ENCODE peak calls at places on chromosomes 6 and 20, in seven cellular contexts. E is RWPE1, P is dorsolateral prefrontal cortex, H is HCT116, T is B cell, N is fibroblast of mammary gland, Z is heart left ventricle. V is an unnamed sample.

GRCh38 chr6:69868961-69869360 is 2.6 kb downstream of the COL19A1 start:
- DNase-seq in E (no peak), P (no peak), H (no peak), T (no peak), N (no peak), Z (no peak), V (no peak)

GRCh38 chr6:81451787-81452186 is 300.7 kb downstream of the TENT5A start:
- DNase-seq in E (peak; percentile 39), P (no peak), H (peak; percentile 98), T (no peak), N (peak; percentile 95), Z (no peak), V (peak; percentile 16)

GRCh38 chr6:42403831-42404230 is 47.9 kb downstream of the TRERF1 start:
- DNase-seq in E (no peak), P (no peak), H (no peak), T (no peak), N (no peak), Z (no peak), V (no peak)

GRCh38 chr6:38367231-38367630 is 272.5 kb downstream of the BTBD9 start:
- DNase-seq in E (no peak), P (no peak), H (no peak), T (no peak), N (no peak), Z (no peak), V (no peak)

GRCh38 chr6:41492261-41492891 is 53.8 kb upstream of the FOXP4 start:
- DNase-seq in E (no peak), P (no peak), H (no peak), T (no peak), N (no peak), Z (no peak), V (no peak)

GRCh38 chr6:77416839-77417238 is 46.5 kb downstream of the HTR1B start:
- DNase-seq in E (no peak), P (no peak), H (no peak), T (no peak), N (no peak), Z (no peak), V (no peak)

GRCh38 chr20:49892260-49893216 is 22.8 kb downstream of the SPATA2 start:
- DNase-seq in E (no peak), P (no peak), H (no peak), T (no peak), N (no peak), Z (peak; percentile 71), V (no peak)

GRCh38 chr6:133548409-133548808 is 307.3 kb downstream of the EYA4 start:
- DNase-seq in E (no peak), P (no peak), H (no peak), T (no peak), N (peak; percentile 16), Z (no peak), V (peak; percentile 56)

GRCh38 chr6:34018026-34018425 is 127.9 kb downstream of the GRM4 start:
- DNase-seq in E (no peak), P (no peak), H (no peak), T (no peak), N (no peak), Z (no peak), V (no peak)

GRCh38 chr6:21395121-21395520 is 198.4 kb upstream of the SOX4 start:
- DNase-seq in E (no peak), P (no peak), H (no peak), T (no peak), N (peak; percentile 16), Z (no peak), V (no peak)

GRCh38 chr6:157754351-157754750 is 68.7 kb upstream of the SNX9 start:
- DNase-seq in E (no peak), P (no peak), H (no peak), T (peak; percentile 23), N (no peak), Z (no peak), V (no peak)

GRCh38 chr20:40744494-40745175 is 55.6 kb upstream of the MAFB start:
- DNase-seq in E (no peak), P (no peak), H (no peak), T (no peak), N (no peak), Z (no peak), V (no peak)

GRCh38 chr20:973785-974194 is 28.3 kb downstream of the RSPO4 start:
- DNase-seq in E (peak; percentile 65), P (no peak), H (peak; percentile 55), T (no peak), N (peak; percentile 57), Z (no peak), V (peak; percentile 36)

GRCh38 chr6:136076496-136076895 is 173.6 kb downstream of the MTFR2 start:
- DNase-seq in E (no peak), P (no peak), H (no peak), T (no peak), N (peak; percentile 94), Z (no peak), V (no peak)

GRCh38 chr6:165091121-165091785 is 218.2 kb downstream of the C6orf118 start:
- DNase-seq in E (no peak), P (no peak), H (no peak), T (no peak), N (no peak), Z (no peak), V (no peak)

DNA sequence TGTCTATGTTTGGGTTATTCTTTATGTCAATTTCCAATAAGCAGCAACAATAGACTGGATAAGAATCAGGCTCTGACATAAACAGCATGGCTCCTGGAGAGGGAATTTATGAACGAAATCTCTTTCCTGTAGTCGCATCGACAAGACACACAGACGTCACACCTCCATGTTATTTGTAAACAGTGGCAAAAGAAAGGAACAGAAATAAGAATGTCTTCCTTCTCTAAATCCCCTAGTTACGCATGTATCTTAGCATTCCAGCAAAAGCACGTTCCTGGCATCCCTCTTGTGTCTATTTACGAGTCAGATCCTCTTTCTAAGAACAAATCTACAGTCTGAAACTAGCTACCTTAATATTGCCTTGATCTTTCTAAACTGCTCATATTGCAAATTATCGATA is 559.1 kb upstream of the JAG1 start:
- DNase-seq in E (no peak), P (no peak), H (no peak), T (no peak), N (no peak), Z (no peak), V (no peak)
- TF ChIP-seq CTCF in E (no peak), P (no peak), H (no peak), T (no peak), N (no peak), Z (no peak), V (no peak)

GRCh38 chr6:154479388-154480143 is 30.9 kb downstream of the CNKSR3 start:
- DNase-seq in E (no peak), P (no peak), H (no peak), T (no peak), N (peak; percentile 56), Z (no peak), V (no peak)
- TF ChIP-seq CTCF in E (no peak), P (no peak), H (no peak), T (no peak), N (no peak), Z (no peak), V (no peak)

DNA sequence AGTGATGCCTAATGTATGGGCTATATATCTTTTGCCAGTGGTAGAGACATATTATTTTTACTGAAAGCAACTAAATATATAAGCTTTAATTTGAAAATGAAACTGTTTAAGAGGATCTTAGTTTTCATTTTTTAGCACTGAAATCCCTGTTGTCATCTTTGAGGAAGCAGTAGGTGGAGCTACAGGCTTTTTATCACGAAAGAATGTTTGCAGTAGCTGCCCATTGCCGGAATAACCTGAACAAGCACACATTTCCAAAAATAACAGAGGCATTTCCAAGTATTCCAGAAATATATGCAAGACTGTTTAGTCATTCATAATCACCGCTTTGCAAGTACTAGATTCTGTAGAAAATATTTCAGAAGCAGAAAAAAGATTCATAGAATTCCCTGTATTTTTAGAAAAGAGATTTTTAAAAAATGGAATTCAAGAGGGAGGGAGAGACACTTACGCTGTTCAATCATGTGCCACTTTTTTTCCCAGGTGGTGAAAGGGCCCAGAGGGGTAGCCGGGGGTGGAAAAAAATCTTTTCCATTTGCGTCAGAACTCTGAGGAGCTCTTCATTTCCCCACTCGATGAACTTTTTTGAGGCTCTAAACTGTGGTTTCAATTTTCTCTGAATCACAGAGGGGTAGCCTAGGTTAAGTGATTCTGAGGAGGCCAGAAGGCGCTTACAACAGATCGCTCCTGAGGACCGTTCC is 142.5 kb upstream of the FERMT1 start:
- DNase-seq in E (peak; percentile 59), P (no peak), H (peak; percentile 7), T (no peak), N (peak; percentile 60), Z (peak; percentile 22), V (peak; percentile 6)
- TF ChIP-seq CTCF in E (peak; percentile 88), P (peak; percentile 58), H (peak; percentile 44), T (no peak), N (peak; percentile 39), Z (peak; percentile 55), V (no peak)

GRCh38 chr6:55282145-55282544 is 45.1 kb upstream of the GFRAL start:
- DNase-seq in E (no peak), P (no peak), H (no peak), T (no peak), N (no peak), Z (no peak), V (no peak)

GRCh38 chr6:55281215-55281614 is 46.1 kb upstream of the GFRAL start:
- DNase-seq in E (no peak), P (no peak), H (no peak), T (no peak), N (no peak), Z (no peak), V (no peak)

GRCh38 chr6:55277628-55278003 is 49.7 kb upstream of the GFRAL start:
- DNase-seq in E (no peak), P (no peak), H (no peak), T (no peak), N (no peak), Z (no peak), V (no peak)

DNA sequence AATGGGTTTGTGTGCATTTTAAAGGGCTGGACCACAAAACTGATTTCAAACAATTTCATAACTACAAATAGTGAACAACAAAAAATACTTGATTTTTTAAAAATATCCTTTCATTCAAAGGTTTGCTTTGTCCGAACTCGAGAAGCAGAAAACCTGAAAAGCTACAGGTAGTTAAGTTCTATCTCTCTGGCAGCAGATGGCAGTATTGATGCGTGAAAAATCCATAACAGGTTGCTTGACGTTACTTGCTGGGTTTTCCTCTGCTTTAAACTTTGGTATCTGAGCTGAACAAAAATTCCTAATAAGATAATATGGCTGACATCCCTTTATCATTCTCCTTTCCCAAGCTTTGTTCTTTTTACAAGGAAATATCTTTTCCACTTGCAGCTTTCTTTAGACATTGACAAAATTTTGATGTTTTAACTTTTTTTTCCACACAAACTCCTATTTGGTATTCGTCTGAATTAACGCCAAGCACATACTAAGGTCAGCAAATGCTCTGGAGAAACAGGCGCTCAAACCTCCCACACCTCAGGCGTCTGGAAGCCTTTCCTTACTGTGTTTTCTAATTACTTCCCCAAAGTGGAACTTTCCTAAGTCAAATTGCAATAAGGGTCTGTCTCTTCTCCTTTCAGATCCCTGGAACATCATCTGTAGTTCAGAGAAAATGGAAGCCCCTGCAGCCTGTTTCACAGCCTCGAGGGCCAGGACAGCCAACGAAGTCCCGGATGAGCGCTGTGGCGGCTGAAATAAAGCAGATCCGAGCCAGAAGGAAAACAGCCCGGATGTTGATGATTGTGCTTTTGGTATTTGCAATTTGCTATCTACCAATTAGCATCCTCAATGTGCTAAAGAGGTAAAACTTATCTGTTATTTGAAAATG is 50.3 kb upstream of the GFRAL start:
- DNase-seq in E (peak; percentile 39), P (no peak), H (peak; percentile 58), T (no peak), N (peak; percentile 74), Z (peak; percentile 25), V (peak; percentile 43)
- TF ChIP-seq CTCF in E (peak; percentile 65), P (peak; percentile 56), H (peak; percentile 69), T (peak; percentile 12), N (peak; percentile 71), Z (peak; percentile 64), V (peak; percentile 56)